ENCODE peak calls at places on chromosome 18, in four cellular contexts. One of them, this sample, is unnamed.

GRCh38 chr18:45821667-45822066 is 3.8 kb upstream of the SIGLEC15 start:
- DNase-seq in upper lobe of right lung: no peak
- DNase-seq in heart right ventricle: no peak
- DNase-seq in H9: no peak
- DNase-seq in this sample: no peak

GRCh38 chr18:12376034-12376717 is 851 bp downstream of the AFG3L2 start:
- DNase-seq in H9: no peak
- DNase-seq in upper lobe of right lung: no peak
- DNase-seq in heart right ventricle: peak; percentile 47
- DNase-seq in this sample: peak; percentile 27

GRCh38 chr18:44231936-44232335 is 448.8 kb upstream of the SETBP1 start:
- DNase-seq in heart right ventricle: no peak
- DNase-seq in H9: no peak
- DNase-seq in upper lobe of right lung: no peak
- DNase-seq in this sample: no peak

GRCh38 chr18:58168221-58168620 is 124.2 kb downstream of the NEDD4L start:
- DNase-seq in heart right ventricle: no peak
- DNase-seq in upper lobe of right lung: no peak
- DNase-seq in H9: no peak
- DNase-seq in this sample: no peak

GRCh38 chr18:73881396-73881795 is 266.2 kb downstream of the FBXO15 start:
- DNase-seq in H9: no peak
- DNase-seq in upper lobe of right lung: no peak
- DNase-seq in heart right ventricle: no peak
- DNase-seq in this sample: no peak

GRCh38 chr18:212780-213179 is 54.4 kb downstream of the USP14 start:
- DNase-seq in H9: no peak
- DNase-seq in heart right ventricle: no peak
- DNase-seq in upper lobe of right lung: no peak
- DNase-seq in this sample: no peak

GRCh38 chr18:35326695-35327387 is 17.4 kb downstream of the ZNF24 start:
- DNase-seq in heart right ventricle: no peak
- DNase-seq in H9: no peak
- DNase-seq in upper lobe of right lung: no peak
- DNase-seq in this sample: no peak

GRCh38 chr18:44392933-44393332 is 287.8 kb upstream of the SETBP1 start:
- DNase-seq in upper lobe of right lung: no peak
- DNase-seq in heart right ventricle: no peak
- DNase-seq in H9: no peak
- DNase-seq in this sample: no peak

GRCh38 chr18:72089432-72089831 is 454.7 kb downstream of the CBLN2 start:
- DNase-seq in upper lobe of right lung: no peak
- DNase-seq in heart right ventricle: no peak
- DNase-seq in H9: no peak
- DNase-seq in this sample: no peak

GRCh38 chr18:72091369-72091768 is 452.8 kb downstream of the CBLN2 start:
- DNase-seq in heart right ventricle: no peak
- DNase-seq in upper lobe of right lung: no peak
- DNase-seq in H9: peak; percentile 43
- DNase-seq in this sample: no peak

GRCh38 chr18:72086421-72086820 is 457.7 kb downstream of the CBLN2 start:
- DNase-seq in heart right ventricle: no peak
- DNase-seq in upper lobe of right lung: no peak
- DNase-seq in H9: no peak
- DNase-seq in this sample: no peak
- TF ChIP-seq CTCF in heart right ventricle: no peak
- TF ChIP-seq CTCF in upper lobe of right lung: peak; percentile 40
- TF ChIP-seq CTCF in H9: peak; percentile 72
- TF ChIP-seq CTCF in this sample: peak; percentile 49

DNA sequence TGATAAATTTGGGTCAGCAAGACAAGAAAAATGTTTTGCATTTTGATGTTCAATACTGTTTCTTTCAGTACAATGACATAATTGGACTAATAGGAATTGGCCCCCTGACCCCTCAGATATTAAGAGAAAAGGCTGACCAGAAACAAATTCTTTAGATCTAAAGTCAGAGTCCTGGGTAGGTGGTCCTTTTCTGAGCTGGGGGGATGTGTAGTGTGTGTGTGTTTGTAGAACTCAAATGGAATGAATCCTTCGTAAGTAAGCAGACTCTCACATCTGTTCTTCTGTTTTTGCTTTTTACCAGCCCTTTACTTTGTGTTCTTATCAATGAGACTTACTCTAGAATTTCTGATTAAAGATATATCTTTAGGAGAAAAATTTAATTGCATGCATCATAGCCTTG is 327.7 kb downstream of the TGIF1 start:
- DNase-seq in heart right ventricle: no peak
- DNase-seq in upper lobe of right lung: no peak
- DNase-seq in H9: no peak
- DNase-seq in this sample: no peak
- TF ChIP-seq CTCF in heart right ventricle: no peak
- TF ChIP-seq CTCF in upper lobe of right lung: no peak
- TF ChIP-seq CTCF in H9: no peak
- TF ChIP-seq CTCF in this sample: no peak

DNA sequence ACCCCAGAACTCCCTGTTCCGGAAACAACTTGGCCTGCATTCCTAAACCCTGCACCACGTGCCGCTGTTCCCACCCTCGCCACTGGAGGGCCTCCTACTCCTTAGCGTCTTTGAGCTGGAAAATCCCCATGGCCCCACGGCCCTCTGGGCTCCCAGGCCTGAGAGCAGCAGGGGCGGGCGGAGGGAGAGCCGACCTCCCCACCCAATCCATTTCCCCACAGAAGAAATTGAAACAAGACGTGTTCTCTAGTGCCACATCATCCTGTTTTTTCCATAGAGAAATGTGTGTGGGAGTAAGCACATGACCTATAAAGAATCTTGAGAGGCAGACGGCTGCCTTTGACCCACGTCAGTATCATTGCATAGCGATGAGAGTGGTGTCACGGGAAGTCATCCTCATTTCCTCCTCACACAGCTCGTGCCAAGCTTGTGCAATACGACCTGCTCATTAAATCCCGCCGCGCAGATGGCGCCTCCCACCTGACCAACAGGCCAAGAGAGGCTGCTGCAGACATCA is 79.2 kb downstream of the LAMA1 start:
- DNase-seq in upper lobe of right lung: peak; percentile 84
- DNase-seq in heart right ventricle: peak; percentile 46
- DNase-seq in H9: peak; percentile 80
- DNase-seq in this sample: peak; percentile 69
- TF ChIP-seq CTCF in upper lobe of right lung: peak; percentile 56
- TF ChIP-seq CTCF in heart right ventricle: peak; percentile 38
- TF ChIP-seq CTCF in H9: peak; percentile 82
- TF ChIP-seq CTCF in this sample: peak; percentile 63

DNA sequence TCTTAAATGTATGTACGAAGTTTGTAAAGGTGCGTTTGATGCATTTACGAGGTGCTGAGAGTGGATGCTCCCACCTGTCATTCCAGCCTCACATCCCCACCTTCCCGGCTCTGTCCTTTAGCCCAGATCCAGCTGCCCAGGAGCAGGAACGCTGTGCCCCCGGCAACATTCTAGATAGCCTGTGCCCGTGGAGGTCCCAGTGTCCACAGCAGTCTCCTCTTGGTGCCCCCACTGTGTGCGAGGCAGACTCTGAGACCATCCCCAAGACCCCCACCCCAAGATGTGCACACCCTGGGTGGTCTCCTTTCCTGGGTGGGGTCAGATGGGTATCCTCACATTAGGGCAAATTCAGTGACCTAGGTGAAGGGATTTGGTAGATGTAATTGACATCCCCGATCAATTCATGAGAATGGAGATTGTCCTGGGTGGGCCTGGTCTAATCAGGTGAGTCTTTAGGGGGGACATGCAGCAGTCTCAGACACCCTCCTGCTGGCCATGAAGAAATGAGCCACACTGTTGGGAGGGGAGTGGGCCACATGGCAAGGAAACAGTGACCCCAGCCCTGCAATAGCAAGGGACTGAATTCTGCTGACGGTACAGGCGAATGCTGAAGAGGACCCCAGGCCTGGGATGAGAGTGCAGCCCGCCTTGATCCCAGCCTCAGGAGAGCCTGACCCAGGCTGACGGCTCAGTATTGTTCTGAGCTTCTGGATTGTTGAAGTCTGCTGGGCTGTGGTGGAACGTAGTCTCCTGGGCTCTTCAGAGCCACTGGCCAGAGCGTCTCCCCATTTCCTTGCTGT is 203.3 kb downstream of the FAM210A start:
- DNase-seq in H9: no peak
- DNase-seq in upper lobe of right lung: no peak
- DNase-seq in heart right ventricle: no peak
- DNase-seq in this sample: no peak
- TF ChIP-seq CTCF in H9: no peak
- TF ChIP-seq CTCF in upper lobe of right lung: no peak
- TF ChIP-seq CTCF in heart right ventricle: no peak
- TF ChIP-seq CTCF in this sample: no peak

DNA sequence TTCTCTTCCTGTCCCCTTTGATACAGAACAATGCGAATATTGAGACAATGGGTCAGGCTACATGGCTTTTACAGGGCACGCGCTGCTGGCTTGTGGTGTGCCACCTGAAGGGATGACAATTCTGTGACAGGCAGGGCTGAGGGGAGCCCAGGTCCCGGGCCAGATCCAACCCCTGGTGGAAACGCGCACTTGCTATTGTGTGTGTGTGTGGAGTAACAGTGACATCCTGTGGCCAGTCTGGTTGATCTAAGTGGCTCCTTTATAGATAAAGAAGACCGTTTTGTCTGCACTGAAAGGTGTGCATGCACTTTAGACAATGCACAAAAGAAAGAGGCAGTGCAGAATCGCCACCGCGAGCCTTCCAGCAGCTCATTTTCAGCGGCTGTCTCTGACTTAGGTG is 273.6 kb downstream of the HRH4 start:
- DNase-seq in H9: peak; percentile 46
- DNase-seq in upper lobe of right lung: no peak
- DNase-seq in heart right ventricle: peak; percentile 8
- DNase-seq in this sample: peak; percentile 42
- TF ChIP-seq CTCF in H9: peak; percentile 56
- TF ChIP-seq CTCF in upper lobe of right lung: no peak
- TF ChIP-seq CTCF in heart right ventricle: peak; percentile 28
- TF ChIP-seq CTCF in this sample: peak; percentile 52

GRCh38 chr18:50057009-50057408 is 137.9 kb downstream of the MYO5B start:
- DNase-seq in upper lobe of right lung: no peak
- DNase-seq in H9: no peak
- DNase-seq in heart right ventricle: no peak
- DNase-seq in this sample: no peak
- TF ChIP-seq CTCF in upper lobe of right lung: no peak
- TF ChIP-seq CTCF in H9: peak; percentile 32
- TF ChIP-seq CTCF in heart right ventricle: no peak
- TF ChIP-seq CTCF in this sample: no peak

DNA sequence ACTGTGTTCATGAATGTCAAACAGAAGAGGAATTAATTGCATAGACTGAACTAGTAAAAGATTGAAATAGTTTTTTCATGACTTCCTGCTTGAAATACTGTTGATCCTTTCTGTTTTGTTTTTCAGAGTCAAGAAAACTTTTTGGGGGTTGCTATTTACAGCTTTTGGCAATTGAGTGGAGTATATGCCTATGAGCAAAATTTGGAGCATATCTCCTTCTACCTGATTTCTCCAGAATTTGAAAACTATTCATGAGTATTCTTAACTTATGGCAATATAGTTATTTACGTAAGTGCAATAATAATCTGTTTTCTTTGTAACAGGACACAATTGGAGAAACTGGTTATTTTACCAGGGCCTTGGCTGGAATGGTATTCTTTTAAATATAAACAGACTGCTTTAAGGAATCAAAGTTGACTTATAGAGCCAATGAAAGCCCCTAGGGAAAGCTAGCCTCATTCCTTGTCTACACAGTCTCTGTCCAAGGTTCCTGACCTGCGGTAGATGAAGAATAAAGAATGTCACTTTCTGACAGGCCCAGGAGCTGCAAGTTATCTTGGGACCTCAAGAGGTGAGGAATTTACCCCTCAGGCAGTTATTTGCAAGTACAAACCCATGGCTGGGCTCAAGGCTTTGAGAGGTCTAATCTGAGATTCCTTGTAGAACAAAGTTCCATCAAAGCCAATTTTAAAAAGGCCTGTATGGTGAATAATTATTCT is 193.5 kb upstream of the NDUFV2 start:
- DNase-seq in upper lobe of right lung: no peak
- DNase-seq in heart right ventricle: no peak
- DNase-seq in H9: no peak
- DNase-seq in this sample: no peak
- TF ChIP-seq CTCF in upper lobe of right lung: no peak
- TF ChIP-seq CTCF in heart right ventricle: no peak
- TF ChIP-seq CTCF in H9: no peak
- TF ChIP-seq CTCF in this sample: no peak

GRCh38 chr18:63741769-63742168 is 33.4 kb upstream of the SERPINB7 start:
- DNase-seq in upper lobe of right lung: no peak
- DNase-seq in heart right ventricle: no peak
- DNase-seq in H9: no peak
- DNase-seq in this sample: no peak
- TF ChIP-seq CTCF in upper lobe of right lung: no peak
- TF ChIP-seq CTCF in heart right ventricle: no peak
- TF ChIP-seq CTCF in H9: peak; percentile 54
- TF ChIP-seq CTCF in this sample: no peak

GRCh38 chr18:70075906-70076305 is 128.2 kb upstream of the CD226 start:
- DNase-seq in heart right ventricle: no peak
- DNase-seq in H9: no peak
- DNase-seq in upper lobe of right lung: no peak
- DNase-seq in this sample: no peak
- TF ChIP-seq CTCF in heart right ventricle: no peak
- TF ChIP-seq CTCF in H9: no peak
- TF ChIP-seq CTCF in upper lobe of right lung: no peak
- TF ChIP-seq CTCF in this sample: no peak